ENCODE peak calls at places on chromosomes 12 and 14, in ten cellular contexts. R is ovary, J is transverse colon, H is tibial artery, G is PC-3, D is adrenal gland, A is hepatocyte, W is psoas muscle, F is Panc1, M is stomach. X is an unnamed sample.

GRCh38 chr12:45794422-45794821 is 64.9 kb downstream of the ARID2 start:
- DNase-seq in M (no peak), W (no peak), A (no peak), R (no peak), J (no peak), D (no peak), H (no peak), G (no peak), F (no peak), X (peak; percentile 67)

GRCh38 chr14:35949933-35950332 is 123.8 kb downstream of the BRMS1L start:
- DNase-seq in A (peak; percentile 31), R (no peak), F (no peak), W (no peak), M (peak; percentile 46), G (peak; percentile 61), H (no peak), D (no peak), J (no peak), X (no peak)

GRCh38 chr14:105491366-105492006 is 440 bp downstream of the TEDC1 start:
- DNase-seq in A (peak; percentile 65), M (peak; percentile 76), R (peak; percentile 60), H (peak; percentile 85), F (no peak), G (peak; percentile 77), W (peak; percentile 90), D (peak; percentile 71), J (peak; percentile 83), X (peak; percentile 97)

GRCh38 chr14:77190977-77191376 is 9.4 kb downstream of the TMEM63C start:
- DNase-seq in A (no peak), W (no peak), M (no peak), J (no peak), D (no peak), F (no peak), G (peak; percentile 21), R (no peak), H (no peak), X (no peak)

GRCh38 chr14:103194256-103195045 is 71.2 kb downstream of the TNFAIP2 start:
- DNase-seq in A (no peak), J (no peak), F (no peak), G (peak; percentile 61), R (no peak), W (no peak), D (no peak), H (no peak), M (no peak), X (no peak)

GRCh38 chr14:31080060-31080459 is 53.9 kb upstream of the STRN3 start:
- DNase-seq in H (no peak), J (no peak), G (peak; percentile 82), W (no peak), D (no peak), F (no peak), M (no peak), R (no peak), A (no peak), X (no peak)

GRCh38 chr12:55996715-55997534 is at the start of gene SUOX:
- DNase-seq in F (peak; percentile 87), H (peak; percentile 99), G (peak; percentile 98), D (peak; percentile 96), R (peak; percentile 96), M (peak; percentile 97), A (peak; percentile 97), J (peak; percentile 97), W (peak; percentile 98), X (peak; percentile 100)

GRCh38 chr12:56084958-56085543 is 5.1 kb downstream of the ERBB3 start:
- DNase-seq in D (no peak), F (no peak), J (peak; percentile 41), A (peak; percentile 34), G (peak; percentile 57), R (no peak), H (no peak), M (peak; percentile 46), W (peak; percentile 26), X (peak; percentile 90)

GRCh38 chr14:70771781-70772212 is 37.5 kb downstream of the MAP3K9 start:
- DNase-seq in A (no peak), H (no peak), D (no peak), G (no peak), F (no peak), R (no peak), J (no peak), W (no peak), M (no peak), X (peak; percentile 66)

GRCh38 chr14:76953196-76953945 is 75.1 kb downstream of the IRF2BPL start:
- DNase-seq in W (peak; percentile 88), J (peak; percentile 71), A (peak; percentile 76), M (peak; percentile 83), D (peak; percentile 72), R (peak; percentile 77), G (peak; percentile 98), F (no peak), H (peak; percentile 89), X (no peak)

DNA sequence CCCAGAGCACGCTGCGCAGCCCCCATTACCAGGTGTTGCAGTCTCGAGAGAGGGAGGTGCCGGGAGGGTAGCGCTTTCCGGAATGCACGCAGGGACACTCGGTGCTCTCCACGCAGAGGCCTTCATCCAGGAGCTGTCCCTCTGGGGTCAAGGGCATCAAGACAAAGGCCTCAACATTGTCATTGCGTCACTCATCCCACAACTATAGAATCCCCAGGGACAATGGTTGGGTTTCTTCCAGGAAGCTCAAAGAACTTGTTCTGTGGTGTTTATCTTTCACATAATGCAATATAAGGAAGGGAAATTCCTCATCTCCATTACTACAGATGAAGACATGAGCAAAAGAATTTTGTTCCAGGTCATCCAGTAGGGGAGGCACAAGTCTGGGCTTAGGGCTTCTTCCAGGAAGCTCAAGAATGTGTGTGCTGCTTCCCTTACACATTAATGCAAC is 52.1 kb downstream of the VWF start:
- DNase-seq in H (no peak), M (no peak), G (peak; percentile 36), J (no peak), A (no peak), F (no peak), R (no peak), D (no peak), W (no peak), X (no peak)
- TF ChIP-seq CTCF in H (no peak), M (no peak), G (no peak), J (no peak), A (no peak), F (no peak), R (no peak), D (no peak), W (no peak), X (peak; percentile 26)

DNA sequence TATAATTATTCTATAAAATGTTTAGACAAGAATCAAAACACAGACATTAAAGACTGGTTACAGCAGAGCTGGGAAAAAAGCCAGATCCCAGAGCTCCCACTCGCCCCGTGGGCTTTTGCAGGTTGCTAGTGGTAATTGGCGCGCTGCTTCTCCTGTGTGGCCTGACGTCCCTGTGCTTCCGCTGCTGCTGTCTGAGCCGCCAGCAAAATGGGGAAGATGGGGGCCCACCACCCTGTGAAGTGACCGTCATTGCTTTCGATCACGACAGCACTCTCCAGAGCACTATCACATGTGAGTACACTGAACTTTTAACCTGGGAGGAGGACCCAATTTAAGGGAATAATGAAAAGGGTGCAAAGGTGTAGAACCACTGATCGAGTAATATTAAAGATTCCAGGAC is 7.5 kb downstream of the TMEM52B start:
- DNase-seq in F (no peak), H (peak; percentile 76), W (peak; percentile 60), G (no peak), J (peak; percentile 39), A (no peak), R (no peak), M (peak; percentile 28), D (peak; percentile 34), X (no peak)
- H3K4me1 ChIP-seq in F (peaks cover 6% of the 10 kb centered on the region), H (no peaks in the 10 kb centered on the region), W (no peaks in the 10 kb centered on the region), G (peaks cover 30% of the 10 kb centered on the region), J (no peaks in the 10 kb centered on the region), A (no peaks in the 10 kb centered on the region), R (no peaks in the 10 kb centered on the region), M (no peaks in the 10 kb centered on the region), D (no peaks in the 10 kb centered on the region), X (no peaks in the 10 kb centered on the region)

GRCh38 chr12:6276936-6277615 is 33.4 kb upstream of the PLEKHG6 start:
- DNase-seq in R (no peak), F (no peak), G (peak; percentile 35), J (peak; percentile 43), W (no peak), M (no peak), A (no peak), H (peak; percentile 50), D (no peak), X (peak; percentile 88)
- TF ChIP-seq CTCF in R (no peak), F (no peak), G (no peak), J (peak; percentile 56), W (no peak), M (no peak), A (peak; percentile 10), H (no peak), D (no peak), X (peak; percentile 78)

GRCh38 chr14:64715628-64716412 is 11.6 kb downstream of the PLEKHG3 start:
- DNase-seq in J (no peak), R (no peak), F (no peak), M (peak; percentile 53), W (no peak), D (no peak), A (no peak), H (peak; percentile 68), G (no peak), X (peak; percentile 85)
- H3K4me1 ChIP-seq in J (peaks cover 48% of the 10 kb centered on the region), R (peaks cover 35% of the 10 kb centered on the region), F (peaks cover 36% of the 10 kb centered on the region), M (peaks cover 51% of the 10 kb centered on the region), W (peaks cover 15% of the 10 kb centered on the region), D (peaks cover 11% of the 10 kb centered on the region), A (peaks cover 55% of the 10 kb centered on the region), H (peaks cover 59% of the 10 kb centered on the region), G (peaks cover 44% of the 10 kb centered on the region), X (peaks cover 21% of the 10 kb centered on the region)

GRCh38 chr12:67424784-67425183 is 155.6 kb downstream of the CAND1 start:
- DNase-seq in F (no peak), J (peak; percentile 38), G (peak; percentile 16), H (no peak), R (no peak), D (no peak), M (no peak), A (no peak), W (no peak), X (no peak)
- TF ChIP-seq CTCF in F (no peak), J (peak; percentile 45), G (no peak), H (no peak), R (no peak), D (no peak), M (no peak), A (no peak), W (no peak), X (no peak)

GRCh38 chr12:95201056-95201670 is 16.1 kb downstream of the FGD6 start:
- DNase-seq in H (no peak), D (no peak), G (peak; percentile 87), J (no peak), F (no peak), A (no peak), W (no peak), M (no peak), R (no peak), X (no peak)
- H3K4me1 ChIP-seq in H (no peaks in the 10 kb centered on the region), D (peaks cover 58% of the 10 kb centered on the region), G (peaks cover 65% of the 10 kb centered on the region), J (peaks cover 27% of the 10 kb centered on the region), F (peaks cover 79% of the 10 kb centered on the region), A (peaks cover 61% of the 10 kb centered on the region), W (peaks cover 18% of the 10 kb centered on the region), M (peaks cover 5% of the 10 kb centered on the region), R (peaks cover 21% of the 10 kb centered on the region), X (peaks cover 23% of the 10 kb centered on the region)

DNA sequence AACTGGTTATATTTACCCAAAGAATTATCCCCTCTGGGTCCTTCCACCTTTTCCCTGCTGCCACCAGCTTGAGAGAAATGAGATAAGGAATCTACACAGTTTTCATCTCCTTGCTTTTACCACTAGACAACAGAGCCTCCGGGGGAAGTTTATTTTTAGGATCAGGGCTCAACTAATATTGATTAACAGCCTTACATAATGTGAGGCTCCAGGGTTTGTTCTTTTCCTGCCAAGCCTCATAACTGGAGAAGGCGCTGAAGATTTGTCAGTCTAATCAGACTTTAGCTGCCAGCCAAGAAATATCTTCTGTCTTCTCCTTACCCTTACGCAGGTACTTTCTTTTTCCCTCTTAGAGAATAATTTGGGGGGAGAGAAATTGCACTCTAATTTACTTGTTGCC is 506.9 kb downstream of the DIO2 start:
- DNase-seq in A (no peak), H (no peak), F (no peak), D (no peak), R (no peak), J (no peak), G (no peak), W (no peak), M (no peak), X (no peak)
- TF ChIP-seq CTCF in A (no peak), H (no peak), F (no peak), D (no peak), R (no peak), J (no peak), G (no peak), W (no peak), M (no peak), X (no peak)